ENCODE peak calls at places on chromosomes 7 and 10, in nine cellular contexts. One of them, this sample, is unnamed.

GRCh38 chr10:124185074-124185473 is 91.7 kb upstream of the CHST15 start:
- DNase-seq in uterus: no peak
- DNase-seq in A549: no peak
- DNase-seq in tibial nerve: no peak
- DNase-seq in transverse colon: no peak
- DNase-seq in IMR-90: no peak
- DNase-seq in K562: no peak
- DNase-seq in heart left ventricle: no peak
- DNase-seq in breast epithelium: no peak
- DNase-seq in this sample: no peak

GRCh38 chr7:4268040-4268965 is 413.8 kb upstream of the FOXK1 start:
- DNase-seq in uterus: no peak
- DNase-seq in A549: no peak
- DNase-seq in tibial nerve: no peak
- DNase-seq in transverse colon: no peak
- DNase-seq in IMR-90: no peak
- DNase-seq in K562: no peak
- DNase-seq in heart left ventricle: no peak
- DNase-seq in breast epithelium: no peak
- DNase-seq in this sample: no peak

GRCh38 chr10:29590598-29591415 is 44.0 kb downstream of the SVIL start:
- DNase-seq in uterus: no peak
- DNase-seq in A549: peak; percentile 33
- DNase-seq in tibial nerve: no peak
- DNase-seq in transverse colon: no peak
- DNase-seq in IMR-90: peak; percentile 86
- DNase-seq in K562: peak; percentile 48
- DNase-seq in heart left ventricle: no peak
- DNase-seq in breast epithelium: no peak
- DNase-seq in this sample: no peak

GRCh38 chr7:15175103-15175502 is 272.6 kb upstream of the DGKB start:
- DNase-seq in uterus: no peak
- DNase-seq in A549: no peak
- DNase-seq in tibial nerve: no peak
- DNase-seq in transverse colon: no peak
- DNase-seq in IMR-90: no peak
- DNase-seq in K562: no peak
- DNase-seq in heart left ventricle: no peak
- DNase-seq in breast epithelium: no peak
- DNase-seq in this sample: no peak

GRCh38 chr7:30684351-30684750 is 2.1 kb upstream of the CRHR2 start:
- DNase-seq in uterus: no peak
- DNase-seq in A549: no peak
- DNase-seq in tibial nerve: no peak
- DNase-seq in transverse colon: no peak
- DNase-seq in IMR-90: no peak
- DNase-seq in K562: no peak
- DNase-seq in heart left ventricle: no peak
- DNase-seq in breast epithelium: no peak
- DNase-seq in this sample: no peak

GRCh38 chr7:6579446-6579845 is 2.2 kb downstream of the ZDHHC4 start:
- DNase-seq in uterus: no peak
- DNase-seq in A549: no peak
- DNase-seq in tibial nerve: no peak
- DNase-seq in transverse colon: no peak
- DNase-seq in IMR-90: peak; percentile 42
- DNase-seq in K562: peak; percentile 30
- DNase-seq in heart left ventricle: no peak
- DNase-seq in breast epithelium: no peak
- DNase-seq in this sample: no peak

GRCh38 chr10:8312079-8312478 is 257.6 kb downstream of the GATA3 start:
- DNase-seq in uterus: no peak
- DNase-seq in A549: no peak
- DNase-seq in tibial nerve: no peak
- DNase-seq in transverse colon: no peak
- DNase-seq in IMR-90: no peak
- DNase-seq in K562: no peak
- DNase-seq in heart left ventricle: no peak
- DNase-seq in breast epithelium: no peak
- DNase-seq in this sample: no peak

GRCh38 chr10:33335550-33335799 is 1.0 kb upstream of the NRP1 start:
- DNase-seq in uterus: no peak
- DNase-seq in A549: peak; percentile 58
- DNase-seq in tibial nerve: no peak
- DNase-seq in transverse colon: peak; percentile 27
- DNase-seq in IMR-90: no peak
- DNase-seq in K562: no peak
- DNase-seq in heart left ventricle: no peak
- DNase-seq in breast epithelium: no peak
- DNase-seq in this sample: peak; percentile 25

GRCh38 chr10:133134411-133135115 is 25.5 kb upstream of the KNDC1 start:
- DNase-seq in uterus: no peak
- DNase-seq in A549: no peak
- DNase-seq in tibial nerve: no peak
- DNase-seq in transverse colon: no peak
- DNase-seq in IMR-90: no peak
- DNase-seq in K562: no peak
- DNase-seq in heart left ventricle: no peak
- DNase-seq in breast epithelium: peak; percentile 36
- DNase-seq in this sample: no peak

GRCh38 chr10:44932338-44933116 is 21.4 kb downstream of the TMEM72 start:
- DNase-seq in uterus: peak; percentile 86
- DNase-seq in A549: peak; percentile 36
- DNase-seq in tibial nerve: peak; percentile 97
- DNase-seq in transverse colon: peak; percentile 93
- DNase-seq in IMR-90: peak; percentile 81
- DNase-seq in K562: peak; percentile 84
- DNase-seq in heart left ventricle: peak; percentile 96
- DNase-seq in breast epithelium: peak; percentile 84
- DNase-seq in this sample: peak; percentile 97

GRCh38 chr10:100728928-100729876 is 16.2 kb upstream of the PAX2 start:
- DNase-seq in uterus: no peak
- DNase-seq in A549: peak; percentile 90
- DNase-seq in tibial nerve: no peak
- DNase-seq in transverse colon: no peak
- DNase-seq in IMR-90: peak; percentile 13
- DNase-seq in K562: peak; percentile 45
- DNase-seq in heart left ventricle: no peak
- DNase-seq in breast epithelium: no peak
- DNase-seq in this sample: peak; percentile 47

GRCh38 chr10:14131261-14131960 is 199.3 kb downstream of the FRMD4A start:
- DNase-seq in uterus: no peak
- DNase-seq in A549: no peak
- DNase-seq in tibial nerve: no peak
- DNase-seq in transverse colon: no peak
- DNase-seq in IMR-90: no peak
- DNase-seq in K562: peak; percentile 23
- DNase-seq in heart left ventricle: no peak
- DNase-seq in breast epithelium: no peak
- DNase-seq in this sample: no peak

GRCh38 chr7:1922870-1923236 is 252.8 kb downstream of the ELFN1 start:
- DNase-seq in uterus: no peak
- DNase-seq in A549: no peak
- DNase-seq in tibial nerve: no peak
- DNase-seq in transverse colon: no peak
- DNase-seq in IMR-90: no peak
- DNase-seq in K562: no peak
- DNase-seq in heart left ventricle: no peak
- DNase-seq in breast epithelium: no peak
- DNase-seq in this sample: no peak

DNA sequence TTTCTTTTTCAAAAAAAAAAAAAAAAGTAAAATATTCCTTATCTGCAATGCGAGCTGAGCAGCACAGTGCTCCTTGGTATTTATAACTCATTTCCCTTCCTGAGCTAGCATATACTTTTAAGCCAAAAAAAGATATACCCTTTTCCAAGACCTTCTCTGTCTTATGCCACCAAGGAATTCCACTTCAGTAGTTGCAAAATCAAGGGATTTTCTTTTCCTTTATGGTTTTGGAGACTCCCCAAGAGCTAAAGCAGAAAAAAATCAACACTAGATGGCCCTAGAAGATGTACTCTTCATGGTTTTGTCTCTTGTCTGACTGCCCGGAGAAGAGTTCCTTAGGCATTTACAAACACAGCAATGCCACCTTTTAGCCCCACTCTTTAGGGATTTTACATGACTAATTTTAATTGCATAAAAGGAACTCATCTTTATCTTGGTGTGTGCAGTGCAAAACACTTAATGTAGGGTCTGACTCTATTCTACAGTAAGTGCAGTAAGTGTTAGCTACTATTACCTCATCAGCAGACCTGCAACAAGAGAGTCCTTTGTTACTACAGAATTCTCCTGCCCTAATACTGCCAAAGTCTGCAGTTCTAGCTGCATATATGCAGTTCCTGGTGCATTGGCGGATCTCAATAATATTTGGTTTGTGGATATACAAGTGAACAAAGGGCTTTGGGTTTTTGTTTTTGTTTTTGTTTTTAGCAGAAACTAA is 443.3 kb downstream of the GFRA1 start:
- DNase-seq in uterus: no peak
- DNase-seq in A549: no peak
- DNase-seq in tibial nerve: no peak
- DNase-seq in transverse colon: no peak
- DNase-seq in IMR-90: peak; percentile 75
- DNase-seq in K562: no peak
- DNase-seq in heart left ventricle: no peak
- DNase-seq in breast epithelium: no peak
- DNase-seq in this sample: no peak
- TF ChIP-seq CTCF in uterus: no peak
- TF ChIP-seq CTCF in A549: peak; percentile 32
- TF ChIP-seq CTCF in tibial nerve: no peak
- TF ChIP-seq CTCF in transverse colon: no peak
- TF ChIP-seq CTCF in IMR-90: peak; percentile 54
- TF ChIP-seq CTCF in K562: no peak
- TF ChIP-seq CTCF in heart left ventricle: no peak
- TF ChIP-seq CTCF in breast epithelium: no peak
- TF ChIP-seq CTCF in this sample: no peak

GRCh38 chr10:110432084-110432483 is 65.6 kb upstream of the DUSP5 start:
- DNase-seq in uterus: no peak
- DNase-seq in A549: no peak
- DNase-seq in tibial nerve: no peak
- DNase-seq in transverse colon: no peak
- DNase-seq in IMR-90: no peak
- DNase-seq in K562: no peak
- DNase-seq in heart left ventricle: no peak
- DNase-seq in breast epithelium: no peak
- DNase-seq in this sample: peak; percentile 1

GRCh38 chr10:110434477-110435096 is 63.1 kb upstream of the DUSP5 start:
- DNase-seq in uterus: no peak
- DNase-seq in A549: no peak
- DNase-seq in tibial nerve: no peak
- DNase-seq in transverse colon: peak; percentile 4
- DNase-seq in IMR-90: no peak
- DNase-seq in K562: no peak
- DNase-seq in heart left ventricle: no peak
- DNase-seq in breast epithelium: no peak
- DNase-seq in this sample: no peak

GRCh38 chr10:110432814-110433565 is 64.7 kb upstream of the DUSP5 start:
- DNase-seq in uterus: no peak
- DNase-seq in A549: no peak
- DNase-seq in tibial nerve: no peak
- DNase-seq in transverse colon: no peak
- DNase-seq in IMR-90: no peak
- DNase-seq in K562: no peak
- DNase-seq in heart left ventricle: no peak
- DNase-seq in breast epithelium: no peak
- DNase-seq in this sample: no peak

GRCh38 chr10:110431659-110432058 is 66.0 kb upstream of the DUSP5 start:
- DNase-seq in uterus: no peak
- DNase-seq in A549: no peak
- DNase-seq in tibial nerve: no peak
- DNase-seq in transverse colon: no peak
- DNase-seq in IMR-90: no peak
- DNase-seq in K562: no peak
- DNase-seq in heart left ventricle: no peak
- DNase-seq in breast epithelium: peak; percentile 46
- DNase-seq in this sample: no peak

GRCh38 chr10:110433740-110434139 is 64.0 kb upstream of the DUSP5 start:
- DNase-seq in uterus: no peak
- DNase-seq in A549: no peak
- DNase-seq in tibial nerve: no peak
- DNase-seq in transverse colon: peak; percentile 3
- DNase-seq in IMR-90: no peak
- DNase-seq in K562: no peak
- DNase-seq in heart left ventricle: no peak
- DNase-seq in breast epithelium: no peak
- DNase-seq in this sample: no peak
- H3K4me1 ChIP-seq in uterus: no peaks in the 10 kb centered on the region
- H3K4me1 ChIP-seq in A549: peaks cover 24% of the 10 kb centered on the region
- H3K4me1 ChIP-seq in tibial nerve: no peaks in the 10 kb centered on the region
- H3K4me1 ChIP-seq in transverse colon: no peaks in the 10 kb centered on the region
- H3K4me1 ChIP-seq in IMR-90: peaks cover 4% of the 10 kb centered on the region
- H3K4me1 ChIP-seq in K562: peaks cover 6% of the 10 kb centered on the region
- H3K4me1 ChIP-seq in heart left ventricle: no peaks in the 10 kb centered on the region
- H3K4me1 ChIP-seq in breast epithelium: no peaks in the 10 kb centered on the region
- H3K4me1 ChIP-seq in this sample: no peaks in the 10 kb centered on the region

GRCh38 chr7:100433592-100434296 is 2.6 kb downstream of the PPP1R35 start:
- DNase-seq in uterus: no peak
- DNase-seq in A549: no peak
- DNase-seq in tibial nerve: no peak
- DNase-seq in transverse colon: no peak
- DNase-seq in IMR-90: no peak
- DNase-seq in K562: peak; percentile 48
- DNase-seq in heart left ventricle: no peak
- DNase-seq in breast epithelium: no peak
- DNase-seq in this sample: no peak
- TF ChIP-seq POLR2A in uterus: no peak
- TF ChIP-seq POLR2A in A549: no peak
- TF ChIP-seq POLR2A in tibial nerve: no peak
- TF ChIP-seq POLR2A in transverse colon: no peak
- TF ChIP-seq POLR2A in IMR-90: no peak
- TF ChIP-seq POLR2A in K562: peak; percentile 55
- TF ChIP-seq POLR2A in heart left ventricle: no peak
- TF ChIP-seq POLR2A in breast epithelium: no peak
- TF ChIP-seq POLR2A in this sample: no peak

DNA sequence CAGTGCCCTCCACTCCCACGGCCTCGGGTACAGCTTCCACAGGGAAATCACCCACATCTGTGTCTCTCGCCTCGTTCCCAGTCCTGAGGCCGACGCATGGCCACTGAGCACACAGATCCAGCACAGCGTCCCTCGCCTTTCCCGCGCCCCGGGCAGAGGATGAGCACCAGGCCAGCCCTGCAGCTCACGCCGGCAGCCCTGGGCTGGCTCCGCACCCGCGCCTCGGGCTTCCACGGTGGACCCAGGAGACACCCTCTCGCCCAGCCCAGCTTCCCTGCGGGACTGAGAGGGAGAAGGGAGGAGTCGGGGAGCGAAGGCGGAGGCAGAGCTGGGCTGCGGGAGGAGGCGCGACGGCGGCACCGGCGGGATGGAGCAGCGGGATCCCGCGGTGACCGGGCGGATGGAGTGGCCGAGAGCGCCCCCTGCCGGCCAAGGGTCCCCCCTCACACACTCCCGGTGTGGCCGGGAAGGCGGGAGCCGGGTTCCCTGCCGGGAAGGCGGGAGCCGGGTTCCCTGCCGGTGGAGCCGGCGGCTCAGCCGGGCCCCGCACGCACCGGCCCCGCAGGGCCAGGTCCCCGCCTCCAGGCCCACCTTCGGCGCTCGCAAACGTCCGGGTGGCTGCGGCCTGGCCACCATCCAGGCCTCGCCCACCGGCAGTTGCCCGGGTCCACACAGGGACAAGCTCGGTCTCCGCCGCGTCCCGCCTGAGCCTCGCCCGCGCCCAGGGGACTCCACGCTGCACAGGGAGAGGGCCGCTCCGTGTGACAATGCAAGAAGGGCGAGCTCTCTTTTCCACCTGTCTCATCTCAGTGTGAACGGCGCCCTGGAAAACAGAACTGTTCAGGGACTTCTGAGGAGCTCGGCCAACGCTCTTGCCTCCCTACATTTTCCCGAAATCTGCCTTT is 110.3 kb upstream of the LANCL2 start:
- DNase-seq in uterus: peak; percentile 89
- DNase-seq in A549: peak; percentile 89
- DNase-seq in tibial nerve: peak; percentile 78
- DNase-seq in transverse colon: peak; percentile 89
- DNase-seq in IMR-90: peak; percentile 67
- DNase-seq in K562: peak; percentile 76
- DNase-seq in heart left ventricle: peak; percentile 93
- DNase-seq in breast epithelium: peak; percentile 88
- DNase-seq in this sample: peak; percentile 80
- TF ChIP-seq CTCF in uterus: peak; percentile 90
- TF ChIP-seq CTCF in A549: peak; percentile 88
- TF ChIP-seq CTCF in tibial nerve: peak; percentile 89
- TF ChIP-seq CTCF in transverse colon: peak; percentile 92
- TF ChIP-seq CTCF in IMR-90: peak; percentile 87
- TF ChIP-seq CTCF in K562: peak; percentile 70
- TF ChIP-seq CTCF in heart left ventricle: peak; percentile 86
- TF ChIP-seq CTCF in breast epithelium: peak; percentile 72
- TF ChIP-seq CTCF in this sample: peak; percentile 83